ENCODE peak calls at places on chromosomes 7 and 10, in six cellular contexts. I is colonic mucosa; N is T1000; S is stimulated activated naive B cell treated with anti-CD40 and anti-IgM and Interleukin-4, amounts not matched to agents 10 μg/mL and 1 μg/mL and 100 μg/mL, for 72 hours; B is SW 1271; V is T-cell. P is an unnamed sample.

GRCh38 chr7:151794508-151795167 is 82.3 kb downstream of the PRKAG2 start:
- DNase-seq in I (no peak), N (no peak), S (no peak), B (no peak), V (no peak), P (no peak)

GRCh38 chr10:63429280-63429679 is 36.5 kb downstream of the JMJD1C start:
- DNase-seq in I (no peak), N (no peak), S (no peak), B (no peak), V (no peak), P (no peak)

GRCh38 chr10:72260588-72261322 is 13.0 kb upstream of the DDIT4 start:
- DNase-seq in I (peak), N (peak), S (peak), B (no peak), V (peak), P (peak)

GRCh38 chr10:130022501-130023299 is 58.6 kb upstream of the EBF3 start:
- DNase-seq in I (no peak), N (peak), S (no peak), B (no peak), V (no peak), P (no peak)

GRCh38 chr7:87797395-87797794 is 78.8 kb downstream of the SLC25A40 start:
- DNase-seq in I (no peak), N (no peak), S (no peak), B (no peak), V (no peak), P (no peak)

GRCh38 chr10:125265579-125265955 is 105.2 kb upstream of the CTBP2 start:
- DNase-seq in I (no peak), N (no peak), S (no peak), B (no peak), V (no peak), P (no peak)

GRCh38 chr10:22550732-22551131 is 163.6 kb downstream of the PIP4K2A start:
- DNase-seq in I (peak), N (no peak), S (peak), B (no peak), V (peak), P (peak)

GRCh38 chr10:43170491-43170890 is 32.2 kb downstream of the CSGALNACT2 start:
- DNase-seq in I (no peak), N (no peak), S (no peak), B (no peak), V (no peak), P (no peak)

GRCh38 chr10:78914502-78915330 is 154.1 kb upstream of the ZMIZ1 start:
- DNase-seq in I (peak), N (no peak), S (no peak), B (no peak), V (no peak), P (no peak)

GRCh38 chr7:105707967-105708580 is 126.8 kb upstream of the EFCAB10 start:
- DNase-seq in I (no peak), N (no peak), S (no peak), B (no peak), V (no peak), P (no peak)

GRCh38 chr10:126147866-126148578 is 240.3 kb downstream of the ADAM12 start:
- DNase-seq in I (peak), N (no peak), S (no peak), B (no peak), V (no peak), P (no peak)

GRCh38 chr7:85025312-85025756 is 161.5 kb downstream of the SEMA3D start:
- DNase-seq in I (peak), N (no peak), S (no peak), B (no peak), V (no peak), P (no peak)

GRCh38 chr10:27998178-27998953 is 513 bp downstream of the ODAD2 start:
- DNase-seq in I (no peak), N (peak), S (no peak), B (no peak), V (no peak), P (no peak)